ENCODE peak calls at places on chromosome 14, in eight cellular contexts. O, J, T, S, K, G, R and F are unnamed samples.

GRCh38 chr14:99807413-99808132 is 14.4 kb downstream of the EML1 start:
- DNase-seq in O (peak), J (no peak), T (no peak), S (no peak), K (no peak), G (peak), R (no peak), F (no peak)

GRCh38 chr14:70171719-70172118 is 17.0 kb downstream of the SLC8A3 start:
- DNase-seq in O (no peak), J (no peak), T (no peak), S (no peak), K (no peak), G (no peak), R (no peak), F (no peak)

GRCh38 chr14:92890830-92891598 is 31.9 kb upstream of the CHGA start:
- DNase-seq in O (no peak), J (no peak), T (no peak), S (peak), K (peak), G (no peak), R (no peak), F (no peak)

GRCh38 chr14:99035712-99036593 is 236.0 kb downstream of the BCL11B start:
- DNase-seq in O (peak), J (peak), T (peak), S (no peak), K (no peak), G (peak), R (no peak), F (no peak)

GRCh38 chr14:71525663-71526246 is 406.5 kb upstream of the RGS6 start:
- DNase-seq in O (no peak), J (no peak), T (no peak), S (no peak), K (peak), G (no peak), R (no peak), F (peak)

GRCh38 chr14:92622311-92622710 is 108.7 kb downstream of the RIN3 start:
- DNase-seq in O (no peak), J (no peak), T (no peak), S (no peak), K (no peak), G (no peak), R (no peak), F (no peak)

GRCh38 chr14:73153272-73153671 is 17.0 kb downstream of the PSEN1 start:
- DNase-seq in O (peak), J (peak), T (no peak), S (no peak), K (no peak), G (peak), R (no peak), F (no peak)

GRCh38 chr14:65901595-65901994 is 489.1 kb downstream of the FUT8 start:
- DNase-seq in O (no peak), J (no peak), T (no peak), S (no peak), K (no peak), G (no peak), R (no peak), F (no peak)

GRCh38 chr14:51855234-51855633 is 5.2 kb upstream of the GNG2 start:
- DNase-seq in O (peak), J (peak), T (no peak), S (no peak), K (peak), G (peak), R (no peak), F (no peak)

GRCh38 chr14:76770521-76771431 is 9.5 kb downstream of the VASH1 start:
- DNase-seq in O (no peak), J (no peak), T (peak), S (no peak), K (no peak), G (no peak), R (no peak), F (no peak)

GRCh38 chr14:33509454-33509853 is 441.4 kb downstream of the EGLN3 start:
- DNase-seq in O (no peak), J (no peak), T (no peak), S (no peak), K (no peak), G (no peak), R (no peak), F (no peak)

GRCh38 chr14:101174980-101175606 is 271.6 kb upstream of the RTL1 start:
- DNase-seq in O (no peak), J (no peak), T (no peak), S (no peak), K (peak), G (peak), R (no peak), F (no peak)

GRCh38 chr14:88848571-88848970 is 24.1 kb downstream of the TTC8 start:
- DNase-seq in O (no peak), J (no peak), T (no peak), S (no peak), K (no peak), G (peak), R (no peak), F (no peak)

GRCh38 chr14:69763761-69764510 is 3.0 kb upstream of the SRSF5 start:
- DNase-seq in O (no peak), J (no peak), T (peak), S (no peak), K (no peak), G (no peak), R (no peak), F (no peak)

GRCh38 chr14:60812987-60813386 is 78.4 kb downstream of the MNAT1 start:
- DNase-seq in O (no peak), J (no peak), T (no peak), S (no peak), K (no peak), G (no peak), R (no peak), F (no peak)

GRCh38 chr14:65096323-65097089 is 5.8 kb downstream of the MAX start:
- DNase-seq in O (peak), J (no peak), T (no peak), S (no peak), K (no peak), G (peak), R (no peak), F (no peak)

GRCh38 chr14:75926431-75926830 is 55.4 kb downstream of the TGFB3 start:
- DNase-seq in O (no peak), J (no peak), T (no peak), S (no peak), K (no peak), G (no peak), R (no peak), F (no peak)

GRCh38 chr14:92958373-92959188 is 35.6 kb downstream of the CHGA start:
- DNase-seq in O (no peak), J (no peak), T (no peak), S (no peak), K (peak), G (no peak), R (no peak), F (no peak)

GRCh38 chr14:76937181-76938091 is 91.1 kb downstream of the IRF2BPL start:
- DNase-seq in O (peak), J (peak), T (no peak), S (no peak), K (peak), G (peak), R (peak), F (peak)

GRCh38 chr14:20848316-20848954 is 42.8 kb upstream of the RNASE3 start:
- DNase-seq in O (peak), J (peak), T (no peak), S (no peak), K (no peak), G (peak), R (no peak), F (no peak)

GRCh38 chr14:104563742-104564615 is 15.6 kb upstream of the C14orf180 start:
- DNase-seq in O (peak), J (peak), T (peak), S (peak), K (peak), G (peak), R (peak), F (no peak)

GRCh38 chr14:60878121-60878520 is 102.8 kb downstream of the TRMT5 start:
- DNase-seq in O (no peak), J (no peak), T (no peak), S (no peak), K (no peak), G (no peak), R (no peak), F (no peak)

GRCh38 chr14:54804720-54805060 is 97.9 kb downstream of the GCH1 start:
- DNase-seq in O (no peak), J (no peak), T (no peak), S (no peak), K (peak), G (no peak), R (no peak), F (no peak)